ENCODE peak calls at places on chromosomes 13 and 19, in seven cellular contexts. R, C, J, O, Y, H and X are unnamed samples.
A peak's percentile ranks its signal among the peaks of the same experiment; 100 is the strongest.

GRCh38 chr13:113972451-113973217 is 1.2 kb downstream of the C13orf46 start:
- DNase-seq in R (no peak), C (peak; percentile 59), J (no peak), O (no peak), Y (no peak), H (no peak), X (no peak)

GRCh38 chr13:114100446-114101320 is 31.7 kb downstream of the RASA3 start:
- DNase-seq in R (no peak), C (peak; percentile 56), J (peak; percentile 21), O (no peak), Y (no peak), H (peak; percentile 23), X (no peak)

GRCh38 chr13:107301724-107302374 is 733.9 kb upstream of the ARGLU1 start:
- DNase-seq in R (no peak), C (no peak), J (no peak), O (no peak), Y (no peak), H (no peak), X (no peak)

GRCh38 chr13:30292325-30292724 is 15.0 kb downstream of the KATNAL1 start:
- DNase-seq in R (no peak), C (no peak), J (no peak), O (peak; percentile 45), Y (no peak), H (no peak), X (no peak)

GRCh38 chr13:39803156-39803555 is 147.7 kb downstream of the COG6 start:
- DNase-seq in R (no peak), C (no peak), J (no peak), O (no peak), Y (no peak), H (peak; percentile 87), X (no peak)

GRCh38 chr19:45782820-45783785 is 813 bp upstream of the DMPK start:
- DNase-seq in R (no peak), C (no peak), J (peak; percentile 65), O (no peak), Y (peak; percentile 85), H (no peak), X (no peak)

GRCh38 chr13:80712026-80712425 is 371.1 kb upstream of the SPRY2 start:
- DNase-seq in R (no peak), C (no peak), J (no peak), O (no peak), Y (no peak), H (no peak), X (no peak)

GRCh38 chr19:42290523-42291436 is 11.2 kb upstream of the PRR19 start:
- DNase-seq in R (peak; percentile 47), C (peak; percentile 66), J (no peak), O (peak; percentile 64), Y (no peak), H (peak; percentile 64), X (no peak)

GRCh38 chr19:48413879-48414623 is 20.6 kb downstream of the GRIN2D start:
- DNase-seq in R (no peak), C (no peak), J (peak; percentile 31), O (no peak), Y (no peak), H (peak; percentile 37), X (no peak)

GRCh38 chr19:9054768-9055167 is 32.1 kb upstream of the OR1M1 start:
- DNase-seq in R (no peak), C (no peak), J (no peak), O (no peak), Y (no peak), H (peak; percentile 43), X (peak; percentile 29)

GRCh38 chr13:76973920-76974617 is 17.8 kb upstream of the CLN5 start:
- DNase-seq in R (no peak), C (no peak), J (no peak), O (no peak), Y (no peak), H (no peak), X (no peak)

GRCh38 chr13:89925107-89925506 is 1422.4 kb upstream of the MIR17HG start:
- DNase-seq in R (no peak), C (no peak), J (peak; percentile 20), O (no peak), Y (no peak), H (no peak), X (no peak)

GRCh38 chr19:13212759-13213330 is 62.6 kb downstream of the IER2 start:
- DNase-seq in R (peak; percentile 66), C (peak; percentile 75), J (peak; percentile 28), O (peak; percentile 64), Y (peak; percentile 50), H (peak; percentile 72), X (peak; percentile 10)

GRCh38 chr19:13723206-13723605 is 41.1 kb upstream of the MRI1 start:
- DNase-seq in R (no peak), C (no peak), J (peak; percentile 20), O (no peak), Y (no peak), H (no peak), X (no peak)

GRCh38 chr13:108919036-108919907 is 289.9 kb downstream of the MYO16 start:
- DNase-seq in R (no peak), C (no peak), J (peak; percentile 41), O (no peak), Y (no peak), H (no peak), X (no peak)

GRCh38 chr19:23787106-23787505 is 28.4 kb upstream of the ZNF681 start:
- DNase-seq in R (no peak), C (no peak), J (peak; percentile 10), O (no peak), Y (no peak), H (no peak), X (no peak)

GRCh38 chr13:94672400-94672799 is 39.9 kb downstream of the SOX21 start:
- DNase-seq in R (no peak), C (no peak), J (no peak), O (no peak), Y (no peak), H (no peak), X (no peak)

GRCh38 chr19:46840157-46840942 is 10.3 kb downstream of the AP2S1 start:
- DNase-seq in R (peak; percentile 60), C (no peak), J (peak; percentile 51), O (peak; percentile 70), Y (no peak), H (peak; percentile 68), X (peak; percentile 71)

GRCh38 chr19:18304496-18305312 is 18.2 kb downstream of the LSM4 start:
- DNase-seq in R (peak; percentile 79), C (peak; percentile 94), J (peak; percentile 80), O (peak; percentile 84), Y (peak; percentile 89), H (peak; percentile 65), X (no peak)

GRCh38 chr13:38013676-38014075 is 144.1 kb upstream of the TRPC4 start:
- DNase-seq in R (no peak), C (no peak), J (no peak), O (peak; percentile 33), Y (no peak), H (no peak), X (no peak)

GRCh38 chr13:38017320-38017719 is 147.7 kb upstream of the TRPC4 start:
- DNase-seq in R (no peak), C (no peak), J (no peak), O (no peak), Y (no peak), H (no peak), X (no peak)

GRCh38 chr13:38008636-38009035 is 139.1 kb upstream of the TRPC4 start:
- DNase-seq in R (no peak), C (no peak), J (no peak), O (no peak), Y (no peak), H (no peak), X (peak; percentile 60)

DNA sequence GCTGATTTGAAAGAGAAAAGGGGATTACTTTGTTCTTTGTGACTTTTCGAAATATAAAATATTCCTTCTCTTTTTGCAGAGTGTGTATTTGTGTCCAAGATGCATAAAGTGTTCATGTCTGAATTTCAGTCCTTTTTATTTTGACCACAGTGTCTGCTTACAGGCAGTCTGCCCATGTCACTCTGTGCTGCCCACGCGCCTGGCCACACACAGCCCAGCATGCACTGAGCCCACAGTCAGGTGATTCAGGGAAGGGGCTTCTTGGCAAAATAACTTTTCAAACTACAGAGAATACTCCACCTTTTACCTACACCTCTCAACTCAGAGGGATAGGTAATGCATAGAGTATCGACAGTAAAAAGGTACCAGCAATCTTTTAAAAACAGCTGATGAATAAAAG is 142.5 kb upstream of the TRPC4 start:
- DNase-seq in R (no peak), C (no peak), J (no peak), O (no peak), Y (no peak), H (no peak), X (no peak)
- H3K4me1 ChIP-seq in R (no peaks in the 10 kb centered on the region), C (no peaks in the 10 kb centered on the region), J (no peaks in the 10 kb centered on the region), O (no peaks in the 10 kb centered on the region), Y (no peaks in the 10 kb centered on the region), H (no peaks in the 10 kb centered on the region), X (no peaks in the 10 kb centered on the region)

GRCh38 chr19:2016041-2016807 is 710 bp upstream of the BTBD2 start:
- DNase-seq in R (peak; percentile 51), C (peak; percentile 90), J (peak; percentile 83), O (peak; percentile 80), Y (peak; percentile 82), H (peak; percentile 72), X (peak; percentile 85)
- H3K4me3 ChIP-seq in R (no peak overlapping the region), C (peak overlapping the region; percentile 76), J (peak overlapping the region; percentile 48), O (peak overlapping the region; percentile 78), Y (peak overlapping the region; percentile 55), H (peak overlapping the region; percentile 83), X (peak overlapping the region; percentile 8)

GRCh38 chr19:55802281-55802680 is 29.5 kb downstream of the NLRP11 start:
- DNase-seq in R (no peak), C (no peak), J (no peak), O (no peak), Y (no peak), H (no peak), X (no peak)

DNA sequence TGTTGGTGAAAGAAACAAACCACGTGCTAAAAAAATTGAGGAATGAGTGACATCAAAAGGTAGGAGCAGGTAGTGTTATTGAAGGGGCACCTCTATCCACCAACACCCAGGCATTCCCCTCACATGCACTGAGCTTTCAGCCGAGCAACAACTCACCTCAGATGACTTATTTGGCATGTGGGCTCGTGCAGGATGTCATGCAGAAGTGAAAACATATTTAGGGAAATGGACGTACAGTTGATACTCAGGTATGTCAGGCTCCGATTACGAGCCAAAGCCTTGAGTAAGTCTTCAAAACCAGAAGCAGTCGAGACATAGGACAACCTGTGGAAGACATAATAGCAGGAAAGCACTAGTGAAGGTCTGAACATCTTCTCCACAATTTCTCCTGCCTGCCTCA is 30.4 kb downstream of the NLRP11 start:
- DNase-seq in R (no peak), C (no peak), J (no peak), O (no peak), Y (no peak), H (no peak), X (no peak)
- H3K9me3 ChIP-seq in R (no peaks in the 10 kb centered on the region), C (no peaks in the 10 kb centered on the region), J (no peaks in the 10 kb centered on the region), O (no peaks in the 10 kb centered on the region), Y (peaks cover 11% of the 10 kb centered on the region), H (peaks cover 4% of the 10 kb centered on the region), X (no peaks in the 10 kb centered on the region)

DNA sequence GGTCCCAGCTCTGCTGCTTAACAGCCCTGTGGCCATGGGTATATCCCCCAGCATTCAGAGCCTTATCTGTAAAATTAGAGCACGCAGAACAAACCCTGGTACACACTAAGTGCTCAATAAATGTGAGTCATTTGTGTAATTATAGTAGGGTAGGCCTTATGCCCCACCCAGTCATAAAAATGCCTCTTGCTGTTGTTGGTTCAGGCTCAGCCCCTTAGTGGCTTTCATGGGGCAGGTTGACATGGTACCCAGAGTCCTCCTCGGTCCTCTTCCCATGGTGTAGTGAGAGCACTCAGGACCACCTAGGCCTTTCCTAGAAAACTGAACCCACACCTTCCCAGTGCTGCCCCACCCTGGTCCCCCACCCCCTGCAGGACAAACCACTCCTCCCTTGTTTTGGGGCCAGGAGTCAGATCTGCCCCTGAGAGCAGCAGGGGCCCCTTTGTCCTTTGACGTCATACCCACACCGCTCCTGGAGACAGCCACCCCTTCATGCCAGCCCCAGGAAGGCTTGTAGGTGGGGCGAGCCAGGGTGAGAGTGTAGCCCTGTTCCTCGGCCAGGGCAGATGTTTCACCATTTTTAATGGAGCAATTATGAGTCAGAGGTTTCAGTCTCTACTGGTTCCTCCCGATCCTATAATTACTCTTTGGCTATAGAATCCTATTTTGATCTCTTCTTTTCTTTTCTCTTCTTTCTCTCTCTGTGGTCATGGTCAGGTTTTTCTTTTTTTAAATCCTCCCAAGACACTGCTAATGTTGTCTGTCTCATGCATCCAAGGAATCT is 36.8 kb downstream of the ACTN4 start:
- DNase-seq in R (peak; percentile 50), C (peak; percentile 89), J (peak; percentile 89), O (no peak), Y (peak; percentile 52), H (peak; percentile 92), X (peak; percentile 45)
- H3K4me1 ChIP-seq in R (peaks cover 98% of the 10 kb centered on the region), C (peaks cover 93% of the 10 kb centered on the region), J (peaks cover 51% of the 10 kb centered on the region), O (peaks cover 24% of the 10 kb centered on the region), Y (peaks cover 100% of the 10 kb centered on the region), H (peaks cover 77% of the 10 kb centered on the region), X (peaks cover 47% of the 10 kb centered on the region)